ENCODE peak calls at places on chromosomes 16 and 17, in six cellular contexts. H, W, B, J, L and O are unnamed samples.

GRCh38 chr17:56739376-56739775 is 94.3 kb downstream of the C17orf67 start:
- DNase-seq in B (no peak), W (no peak), L (no peak), J (no peak), H (no peak), O (no peak)

GRCh38 chr16:54655171-54655590 is 275.5 kb upstream of the IRX5 start:
- DNase-seq in H (no peak), J (peak), L (no peak), B (peak), W (no peak), O (no peak)

GRCh38 chr17:80151333-80151732 is 4.4 kb upstream of the EIF4A3 start:
- DNase-seq in H (no peak), J (no peak), W (no peak), L (no peak), B (peak), O (no peak)

GRCh38 chr17:54945246-54945645 is 23.2 kb downstream of the COX11 start:
- DNase-seq in L (no peak), W (no peak), J (no peak), B (no peak), H (no peak), O (no peak)

GRCh38 chr16:24609417-24609739 is 70.0 kb downstream of the RBBP6 start:
- DNase-seq in B (peak), J (no peak), W (no peak), H (no peak), L (no peak), O (no peak)

GRCh38 chr17:82096709-82097186 is 1.3 kb downstream of the FASN start:
- DNase-seq in J (no peak), L (no peak), W (no peak), H (no peak), B (no peak), O (peak)

GRCh38 chr16:78647019-78647418 is 547.6 kb downstream of the WWOX start:
- DNase-seq in L (no peak), J (no peak), W (no peak), B (no peak), H (no peak), O (no peak)

GRCh38 chr16:28826141-28826540 is 3.3 kb downstream of the ATXN2L start:
- DNase-seq in W (no peak), B (peak), H (no peak), L (no peak), J (peak), O (no peak)

GRCh38 chr17:76988796-76989195 is 120.6 kb downstream of the MGAT5B start:
- DNase-seq in W (no peak), L (no peak), H (no peak), B (no peak), J (no peak), O (no peak)

GRCh38 chr16:88430524-88431446 is 22.3 kb upstream of the ZFPM1 start:
- DNase-seq in W (peak), B (peak), H (no peak), J (no peak), L (peak), O (peak)

GRCh38 chr17:43092891-43093290 is 32.3 kb downstream of the BRCA1 start:
- DNase-seq in H (no peak), J (no peak), B (peak), L (no peak), W (no peak), O (no peak)

GRCh38 chr16:84356591-84357116 is 11.7 kb upstream of the ATP2C2 start:
- DNase-seq in L (no peak), W (peak), B (no peak), J (peak), H (no peak), O (no peak)

GRCh38 chr16:28189237-28189636 is 22.5 kb downstream of the XPO6 start:
- DNase-seq in H (peak), L (no peak), J (peak), W (no peak), B (peak), O (no peak)

GRCh38 chr17:58330997-58331814 is 2.6 kb upstream of the TSPOAP1 start:
- DNase-seq in J (no peak), L (peak), W (no peak), B (no peak), H (peak), O (peak)

GRCh38 chr16:714558-715447 is at the start of gene METRN:
- DNase-seq in L (peak), B (peak), J (peak), H (peak), W (peak), O (peak)

GRCh38 chr17:42547001-42547461 is 5.7 kb upstream of the HSD17B1 start:
- DNase-seq in J (no peak), B (no peak), L (no peak), W (no peak), H (no peak), O (no peak)

GRCh38 chr17:1720856-1721386 is 3.6 kb upstream of the WDR81 start:
- DNase-seq in J (peak), W (peak), L (no peak), H (peak), B (peak), O (peak)

GRCh38 chr17:78852709-78853111 is 12.1 kb upstream of the USP36 start:
- DNase-seq in W (peak), J (no peak), B (peak), H (no peak), L (no peak), O (peak)

GRCh38 chr16:25210758-25211157 is 6.0 kb upstream of the AQP8 start:
- DNase-seq in H (no peak), B (peak), L (no peak), J (peak), W (no peak), O (no peak)

GRCh38 chr17:36657763-36658490 is 56.5 kb downstream of the MRM1 start:
- DNase-seq in B (no peak), H (no peak), L (no peak), W (no peak), J (no peak), O (no peak)
- TF ChIP-seq CTCF in B (peak), H (no peak), L (peak), W (no peak), J (peak), O (no peak)

GRCh38 chr17:63647065-63647725 is 25.0 kb downstream of the MAP3K3 start:
- DNase-seq in B (peak), W (no peak), H (no peak), J (peak), L (no peak), O (no peak)
- H3K4me3 ChIP-seq in B (no peak), W (no peak), H (no peak), J (no peak), L (no peak), O (no peak)

GRCh38 chr16:57185446-57185944 is 344 bp downstream of the PSME3IP1 start:
- DNase-seq in L (no peak), J (peak), W (no peak), B (peak), H (peak), O (no peak)
- TF ChIP-seq CTCF in L (no peak), J (no peak), W (no peak), B (no peak), H (no peak), O (no peak)

DNA sequence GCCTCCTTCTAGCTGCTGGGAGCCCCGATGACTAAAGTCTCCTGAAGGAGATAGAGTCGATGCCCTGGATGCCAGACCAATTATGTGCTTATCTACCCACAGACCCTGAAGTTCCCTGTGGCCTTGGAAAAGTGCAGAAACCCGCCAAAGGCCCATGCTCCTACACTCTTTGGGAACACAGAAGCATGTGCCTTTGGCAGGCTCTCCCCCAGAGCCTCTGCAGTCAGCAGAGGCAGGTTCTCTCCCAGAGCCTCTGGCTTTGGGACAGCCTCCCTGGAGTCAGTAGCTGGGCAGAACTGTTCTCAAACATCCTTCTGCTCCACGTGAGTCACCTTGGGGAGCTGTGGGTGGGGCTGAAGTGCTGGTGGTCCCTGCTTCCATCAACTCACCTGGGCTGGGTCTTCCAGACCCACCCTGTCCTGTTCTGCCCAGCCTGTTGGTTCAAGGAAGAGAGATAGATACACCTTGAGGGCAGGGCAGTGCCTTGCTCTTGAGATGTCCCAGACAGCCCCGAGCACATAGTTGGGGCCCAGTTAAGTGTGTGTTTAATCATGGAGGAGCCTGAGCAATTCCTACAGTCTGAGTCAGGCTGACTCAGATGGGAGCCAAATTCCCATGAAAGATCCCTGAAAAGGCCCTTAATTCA is 3.2 kb upstream of the CDK5RAP3 start:
- DNase-seq in L (no peak), W (no peak), B (peak), J (peak), H (no peak), O (no peak)
- H3K4me3 ChIP-seq in L (no peak), W (no peak), B (no peak), J (no peak), H (no peak), O (no peak)

DNA sequence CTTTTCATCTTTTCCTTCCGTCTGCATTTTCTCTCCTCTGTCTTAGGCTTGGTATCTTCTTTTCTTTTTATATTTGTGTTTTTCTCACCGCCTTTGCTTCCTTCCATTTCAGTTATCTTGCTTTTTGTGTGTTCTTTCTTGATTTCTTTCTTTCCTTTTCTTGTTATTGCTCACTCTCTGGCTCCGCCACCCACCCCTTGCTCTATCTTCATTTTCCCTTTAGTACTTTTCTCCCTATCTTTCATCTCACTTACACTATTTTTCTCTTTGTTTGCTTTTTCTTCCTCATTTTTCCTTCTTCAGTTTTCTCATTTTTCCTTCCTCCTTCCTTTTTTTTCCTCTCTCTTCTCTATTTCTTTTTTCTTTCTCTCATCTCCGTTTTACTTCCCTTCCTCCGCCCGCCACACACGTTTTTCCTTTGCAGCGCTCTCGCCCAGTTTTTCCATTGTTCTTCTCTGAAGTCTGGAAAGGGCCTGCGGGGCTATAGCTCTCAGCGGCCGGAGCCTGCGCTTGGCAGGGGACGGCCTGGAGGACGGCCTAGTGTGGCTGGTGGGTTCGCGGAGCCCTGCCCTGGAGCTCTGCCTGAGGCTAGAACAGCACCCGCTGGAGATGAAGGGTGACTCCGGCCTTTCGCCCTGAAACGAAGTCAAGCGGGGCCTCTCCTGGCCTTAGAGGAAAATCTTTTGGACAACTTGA is 5.2 kb upstream of the HOXB13 start:
- DNase-seq in L (no peak), B (no peak), H (no peak), J (no peak), W (no peak), O (no peak)
- TF ChIP-seq CTCF in L (no peak), B (no peak), H (no peak), J (no peak), W (no peak), O (no peak)

GRCh38 chr16:4239020-4239419 is 2.9 kb downstream of the SRL start:
- DNase-seq in J (no peak), L (no peak), B (no peak), W (no peak), H (no peak), O (no peak)
- H3K4me3 ChIP-seq in J (no peak), L (no peak), B (no peak), W (no peak), H (peak), O (no peak)

DNA sequence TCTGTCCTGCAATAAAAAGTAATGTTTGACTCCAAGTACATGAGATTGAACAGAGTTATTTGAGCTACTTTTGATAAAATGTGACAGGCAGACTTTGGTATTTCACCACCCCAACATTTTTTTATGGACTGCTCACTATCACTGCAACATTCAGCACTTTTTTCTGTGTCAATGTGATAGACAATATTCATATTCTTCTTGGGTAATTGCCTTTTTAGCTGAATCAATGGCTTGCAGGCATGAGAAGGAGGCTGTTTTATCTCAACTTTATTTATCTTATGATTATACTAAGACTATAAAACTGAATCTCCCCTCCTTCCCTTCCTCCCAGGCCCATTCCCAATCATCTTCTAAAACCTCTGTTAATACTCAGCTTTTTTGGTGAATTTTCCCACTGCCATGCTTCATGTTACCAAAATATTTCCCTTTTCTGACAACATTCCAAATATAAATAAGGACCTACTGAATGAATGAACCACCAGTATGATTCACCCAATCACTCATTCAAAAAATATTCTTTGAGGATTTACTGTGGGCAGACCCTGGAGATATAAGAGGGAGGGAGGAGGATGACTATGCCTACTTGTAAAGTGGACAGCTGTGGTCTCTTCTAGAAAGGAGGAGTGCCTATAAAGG is 67.6 kb downstream of the CDH13 start:
- DNase-seq in L (no peak), J (peak), B (peak), W (no peak), H (no peak), O (no peak)
- TF ChIP-seq CTCF in L (no peak), J (no peak), B (no peak), W (no peak), H (no peak), O (no peak)